ENCODE peak calls at places on chromosomes 4 and X, in four cellular contexts. P, L, E and N are unnamed samples.

GRCh38 chr4:7183161-7183560 is 9.2 kb upstream of the SORCS2 start:
- DNase-seq in L (no peak), E (no peak), P (no peak), N (peak; percentile 43)

GRCh38 chr4:118942465-118942864 is 53.8 kb downstream of the SYNPO2 start:
- DNase-seq in P (peak; percentile 98), E (no peak), L (no peak), N (peak; percentile 26)

GRCh38 chr4:75671802-75672421 is 1.3 kb downstream of the G3BP2 start:
- DNase-seq in P (no peak), E (no peak), L (no peak), N (peak; percentile 18)

GRCh38 chrX:387729-388128 is 1.0 kb upstream of the PPP2R3B start:
- DNase-seq in P (no peak), L (no peak), E (no peak), N (no peak)

GRCh38 chr4:153962311-153963039 is 173.6 kb upstream of the SFRP2 start:
- DNase-seq in E (no peak), P (no peak), L (no peak), N (no peak)

GRCh38 chr4:64520393-64520792 is 111.1 kb upstream of the TECRL start:
- DNase-seq in E (no peak), P (no peak), L (no peak), N (no peak)

GRCh38 chr4:155564880-155565279 is 101.8 kb upstream of the GUCY1A1 start:
- DNase-seq in L (no peak), P (no peak), E (no peak), N (no peak)

GRCh38 chrX:110280954-110281353 is 36.9 kb downstream of the AMMECR1 start:
- DNase-seq in E (no peak), P (no peak), L (no peak), N (no peak)

GRCh38 chr4:48047421-48047844 is 30.9 kb downstream of the NIPAL1 start:
- DNase-seq in L (peak; percentile 38), E (peak; percentile 5), P (peak; percentile 83), N (no peak)

GRCh38 chrX:24619647-24620046 is 27.5 kb downstream of the PCYT1B start:
- DNase-seq in E (no peak), L (no peak), P (no peak), N (peak; percentile 27)

GRCh38 chr4:176492648-176493302 is 173.0 kb downstream of the SPCS3 start:
- DNase-seq in P (no peak), L (no peak), E (no peak), N (peak; percentile 14)

GRCh38 chr4:77776182-77777134 is 42.7 kb downstream of the CNOT6L start:
- DNase-seq in E (no peak), L (no peak), P (no peak), N (no peak)

GRCh38 chr4:4859010-4859798 is at the start of gene MSX1:
- DNase-seq in P (peak; percentile 94), E (no peak), L (no peak), N (peak; percentile 10)

GRCh38 chr4:6917445-6918241 is 8.0 kb downstream of the TBC1D14 start:
- DNase-seq in P (peak; percentile 91), L (no peak), E (no peak), N (peak; percentile 30)

GRCh38 chr4:142126890-142127497 is 490.6 kb downstream of the IL15 start:
- DNase-seq in P (peak; percentile 61), E (peak; percentile 55), L (peak; percentile 66), N (peak; percentile 67)

GRCh38 chr4:133996431-133997121 is 205.0 kb downstream of the PABPC4L start:
- DNase-seq in E (no peak), L (no peak), P (no peak), N (no peak)

GRCh38 chr4:139841464-139842195 is 176.0 kb downstream of the MGST2 start:
- DNase-seq in L (no peak), P (no peak), E (no peak), N (no peak)

GRCh38 chr4:178356725-178357124 is 914.5 kb upstream of the AGA start:
- DNase-seq in P (no peak), L (no peak), E (no peak), N (no peak)

GRCh38 chr4:184097240-184097619 is 120.4 kb downstream of the ENPP6 start:
- DNase-seq in L (no peak), P (no peak), E (no peak), N (no peak)
- TF ChIP-seq CTCF in L (no peak), P (no peak), E (no peak), N (no peak)

GRCh38 chr4:73258668-73259551 is at the start of gene ANKRD17:
- DNase-seq in P (peak; percentile 93), E (peak; percentile 83), L (peak; percentile 90), N (peak; percentile 83)
- TF ChIP-seq CTCF in P (no peak), E (peak; percentile 7), L (no peak), N (no peak)

GRCh38 chrX:103440621-103441020 is 64.3 kb downstream of the BEX3 start:
- DNase-seq in L (no peak), P (no peak), E (no peak), N (no peak)
- TF ChIP-seq CTCF in L (no peak), P (no peak), E (no peak), N (no peak)

GRCh38 chrX:38627683-38628082 is 66.3 kb downstream of the TSPAN7 start:
- DNase-seq in E (no peak), P (peak; percentile 63), L (peak; percentile 37), N (peak; percentile 15)
- TF ChIP-seq CTCF in E (no peak), P (peak; percentile 66), L (peak; percentile 66), N (peak; percentile 54)